ENCODE peak calls at places on chromosomes 16 and 17, in nine cellular contexts. A is AG04449; I is heart left ventricle; K is lung; P is activated CD8-positive, alpha-beta T cell treated with anti-CD3 and anti-CD28 coated beads for 36 hours; C is AG04450; Z is cardiac fibroblast; W is HFF-Myc; H is mucosa of descending colon. E is an unnamed sample.

GRCh38 chr17:65797809-65798208 is 236.4 kb upstream of the AXIN2 start:
- DNase-seq in C (no peak), W (no peak), P (peak), K (no peak), Z (peak), A (no peak), H (peak), I (no peak), E (no peak)

GRCh38 chr16:82653550-82654511 is 27.1 kb downstream of the CDH13 start:
- DNase-seq in P (peak), W (peak), C (peak), K (no peak), H (no peak), A (peak), Z (peak), I (no peak), E (peak)

GRCh38 chr17:19672009-19672837 is 23.7 kb downstream of the ALDH3A2 start:
- DNase-seq in Z (peak), C (no peak), P (no peak), H (peak), K (peak), W (no peak), A (no peak), I (peak), E (no peak)

GRCh38 chr17:58412910-58413630 is 4.3 kb downstream of the RNF43 start:
- DNase-seq in K (no peak), A (no peak), W (no peak), I (no peak), P (no peak), Z (no peak), H (no peak), C (no peak), E (no peak)

GRCh38 chr17:70916469-70916868 is 747.1 kb downstream of the KCNJ2 start:
- DNase-seq in C (no peak), H (no peak), P (no peak), W (no peak), A (no peak), Z (no peak), I (no peak), K (no peak), E (no peak)

GRCh38 chr17:81552244-81553017 is at the start of gene FAAP100:
- DNase-seq in H (peak), Z (peak), P (peak), I (peak), A (no peak), K (peak), C (no peak), W (no peak), E (peak)

GRCh38 chr17:49223517-49224197 is 6.9 kb downstream of the PHOSPHO1 start:
- DNase-seq in P (peak), H (peak), Z (peak), C (no peak), K (peak), A (no peak), W (no peak), I (peak), E (peak)

GRCh38 chr16:12010388-12011251 is 34.1 kb downstream of the SNX29 start:
- DNase-seq in H (no peak), K (no peak), C (no peak), P (no peak), W (no peak), Z (peak), A (no peak), I (no peak), E (peak)

GRCh38 chr17:36856921-36857381 is 80.3 kb upstream of the LHX1 start:
- DNase-seq in W (no peak), P (no peak), I (no peak), A (no peak), C (no peak), K (no peak), H (no peak), Z (no peak), E (no peak)

GRCh38 chr17:4807534-4808377 is 804 bp downstream of the PLD2 start:
- DNase-seq in P (no peak), K (no peak), Z (no peak), I (no peak), C (no peak), W (no peak), H (peak), A (no peak), E (no peak)

GRCh38 chr16:66651474-66651765 is 45.1 kb downstream of the CMTM4 start:
- DNase-seq in Z (no peak), P (no peak), K (no peak), C (no peak), W (no peak), H (no peak), I (no peak), A (no peak), E (no peak)

GRCh38 chr16:21626659-21627277 is 25.6 kb downstream of the IGSF6 start:
- DNase-seq in A (peak), H (no peak), W (peak), C (peak), K (no peak), Z (peak), I (no peak), P (peak), E (peak)

GRCh38 chr17:49387374-49388289 is 25.6 kb upstream of the ZNF652 start:
- DNase-seq in W (no peak), H (no peak), I (no peak), C (no peak), P (peak), Z (no peak), A (no peak), K (no peak), E (no peak)

GRCh38 chr17:8041249-8041928 is 2.5 kb downstream of the ALOX15B start:
- DNase-seq in H (peak), A (no peak), W (no peak), K (no peak), Z (peak), I (no peak), P (peak), C (peak), E (peak)

GRCh38 chr17:58329808-58330543 is 1.4 kb upstream of the TSPOAP1 start:
- DNase-seq in I (no peak), Z (no peak), P (peak), H (no peak), W (no peak), C (no peak), A (no peak), K (no peak), E (no peak)

GRCh38 chr17:10216213-10216982 is 18.0 kb upstream of the GAS7 start:
- DNase-seq in Z (no peak), H (no peak), K (no peak), A (no peak), I (no peak), P (no peak), C (no peak), W (no peak), E (no peak)

GRCh38 chr17:16443390-16444257 is 28.3 kb downstream of the TRPV2 start:
- DNase-seq in C (no peak), A (no peak), P (no peak), Z (no peak), I (no peak), H (no peak), W (no peak), K (no peak), E (no peak)

GRCh38 chr17:73017653-73018052 is 74.8 kb downstream of the SLC39A11 start:
- DNase-seq in W (no peak), K (no peak), A (peak), Z (peak), C (peak), I (no peak), H (no peak), P (no peak), E (peak)

GRCh38 chr17:49431743-49432142 is 17.1 kb upstream of the PHB1 start:
- DNase-seq in H (no peak), C (no peak), Z (no peak), P (no peak), W (no peak), I (no peak), K (no peak), A (no peak), E (no peak)

GRCh38 chr17:70168044-70168978 is 1.0 kb upstream of the KCNJ2 start:
- DNase-seq in C (peak), K (peak), W (peak), A (peak), Z (peak), P (peak), I (peak), H (peak), E (peak)

GRCh38 chr17:62854026-62854425 is 45.9 kb upstream of the MARCHF10 start:
- DNase-seq in C (no peak), H (no peak), I (no peak), W (peak), K (no peak), Z (no peak), A (no peak), P (no peak), E (no peak)

GRCh38 chr17:49976163-49976827 is 7.3 kb downstream of the DLX4 start:
- DNase-seq in H (no peak), A (no peak), P (no peak), Z (no peak), W (no peak), I (no peak), C (no peak), K (no peak), E (no peak)

GRCh38 chr17:35345926-35346771 is 27.3 kb downstream of the SLFN11 start:
- DNase-seq in W (no peak), A (no peak), Z (peak), H (peak), P (peak), K (peak), C (no peak), I (peak), E (peak)

GRCh38 chr16:2286550-2286949 is 18.6 kb upstream of the RNPS1 start:
- DNase-seq in I (no peak), P (no peak), Z (no peak), C (no peak), A (no peak), W (no peak), H (no peak), K (no peak), E (no peak)

GRCh38 chr16:73339821-73340220 is 291.9 kb upstream of the ZFHX3 start:
- DNase-seq in C (no peak), A (no peak), W (no peak), Z (no peak), P (no peak), K (no peak), I (no peak), H (peak), E (no peak)

GRCh38 chr17:82627827-82628226 is 20.4 kb downstream of the WDR45B start:
- DNase-seq in C (no peak), Z (no peak), W (no peak), A (no peak), K (no peak), H (no peak), I (no peak), P (no peak), E (no peak)

GRCh38 chr16:21720533-21720932 is 56.8 kb downstream of the OTOA start:
- DNase-seq in H (no peak), C (no peak), A (no peak), Z (no peak), I (no peak), W (no peak), P (no peak), K (no peak), E (no peak)

GRCh38 chr17:74389937-74390679 is 22.8 kb downstream of the GPR142 start:
- DNase-seq in A (no peak), P (no peak), K (no peak), W (no peak), Z (no peak), I (no peak), C (no peak), H (no peak), E (no peak)
- TF ChIP-seq CTCF in A (no peak), P (peak), K (no peak), W (no peak), Z (no peak), I (no peak), C (no peak), H (no peak), E (no peak)

GRCh38 chr16:1012722-1013592 is 31.4 kb downstream of the SOX8 start:
- DNase-seq in P (no peak), I (no peak), Z (no peak), W (no peak), H (no peak), A (no peak), C (no peak), K (no peak), E (no peak)
- TF ChIP-seq CTCF in P (no peak), I (no peak), Z (no peak), W (no peak), H (no peak), A (no peak), C (no peak), K (no peak), E (no peak)

GRCh38 chr17:27590864-27591263 is 40.1 kb upstream of the LGALS9 start:
- DNase-seq in A (no peak), H (no peak), Z (no peak), C (no peak), W (no peak), I (no peak), K (no peak), P (no peak), E (no peak)

GRCh38 chr17:27591986-27592385 is 39.0 kb upstream of the LGALS9 start:
- DNase-seq in K (no peak), A (no peak), W (no peak), I (no peak), P (no peak), Z (no peak), H (no peak), C (no peak), E (no peak)

GRCh38 chr17:27595208-27595607 is 35.8 kb upstream of the LGALS9 start:
- DNase-seq in H (no peak), C (no peak), A (no peak), I (no peak), W (no peak), P (peak), Z (no peak), K (no peak), E (no peak)

GRCh38 chr17:27593857-27594255 is 37.1 kb upstream of the LGALS9 start:
- DNase-seq in P (no peak), H (no peak), C (no peak), A (no peak), K (no peak), Z (no peak), I (no peak), W (no peak), E (no peak)

GRCh38 chr17:27593232-27593856 is 37.6 kb upstream of the LGALS9 start:
- DNase-seq in A (no peak), P (no peak), Z (no peak), K (no peak), W (no peak), I (no peak), C (no peak), H (no peak), E (no peak)
- TF ChIP-seq CTCF in A (no peak), P (no peak), Z (no peak), K (no peak), W (no peak), I (no peak), C (no peak), H (no peak), E (no peak)

GRCh38 chr17:45889579-45889978 is 4.8 kb upstream of the MAPT start:
- DNase-seq in I (no peak), A (no peak), H (no peak), P (no peak), W (no peak), Z (no peak), C (no peak), K (no peak), E (no peak)
- TF ChIP-seq CTCF in I (no peak), A (no peak), H (no peak), P (no peak), W (no peak), Z (no peak), C (peak), K (no peak), E (no peak)

GRCh38 chr16:88063201-88063773 is 112.1 kb downstream of the BANP start:
- DNase-seq in I (no peak), C (peak), Z (peak), W (peak), A (peak), H (no peak), P (no peak), K (no peak), E (peak)
- TF ChIP-seq CTCF in I (no peak), C (peak), Z (peak), W (peak), A (peak), H (no peak), P (no peak), K (no peak), E (peak)

GRCh38 chr17:2212328-2212981 is 91.1 kb downstream of the SMG6 start:
- DNase-seq in Z (peak), W (no peak), K (no peak), C (no peak), P (no peak), A (no peak), I (peak), H (peak), E (peak)
- TF ChIP-seq CTCF in Z (no peak), W (no peak), K (no peak), C (no peak), P (no peak), A (no peak), I (no peak), H (no peak), E (no peak)

GRCh38 chr16:68444058-68444657 is 4.2 kb downstream of the SMPD3 start:
- DNase-seq in K (no peak), C (no peak), H (peak), W (no peak), P (no peak), Z (peak), A (no peak), I (peak), E (peak)
- TF ChIP-seq CTCF in K (no peak), C (no peak), H (no peak), W (no peak), P (no peak), Z (no peak), A (no peak), I (no peak), E (no peak)

GRCh38 chr16:47581114-47581513 is 120.0 kb downstream of the PHKB start:
- DNase-seq in P (no peak), I (no peak), H (no peak), C (no peak), W (no peak), K (no peak), A (no peak), Z (no peak), E (peak)
- TF ChIP-seq CTCF in P (no peak), I (no peak), H (no peak), C (no peak), W (peak), K (no peak), A (no peak), Z (no peak), E (peak)